ENCODE peak calls at places on chromosome 3, in seven cellular contexts. I is mucosa of descending colon, R is osteocyte, N is endothelial cell, D is HepG2, S is fibroblast of lung, G is sigmoid colon. U is an unnamed sample.

GRCh38 chr3:49238274-49239127 is 38.5 kb downstream of the C3orf62 start:
- DNase-seq in I (no peak), D (peak), G (peak), S (peak), R (no peak), N (no peak), U (peak)

GRCh38 chr3:141074529-141074928 is 23.4 kb downstream of the SPSB4 start:
- DNase-seq in R (no peak), D (no peak), N (no peak), I (no peak), G (peak), S (no peak), U (peak)

GRCh38 chr3:101879102-101879501 is 29.8 kb downstream of the NFKBIZ start:
- DNase-seq in G (no peak), R (no peak), I (no peak), D (no peak), S (no peak), N (no peak), U (no peak)

GRCh38 chr3:145094355-145094941 is 1066.5 kb downstream of the PLOD2 start:
- DNase-seq in I (no peak), S (peak), D (no peak), R (no peak), G (no peak), N (no peak), U (peak)

GRCh38 chr3:197428117-197428761 is 127.5 kb downstream of the BDH1 start:
- DNase-seq in R (no peak), N (no peak), I (peak), G (no peak), S (peak), D (peak), U (peak)

GRCh38 chr3:76768912-76769311 is 271.0 kb upstream of the ROBO2 start:
- DNase-seq in R (no peak), I (no peak), S (no peak), G (no peak), D (no peak), N (no peak), U (no peak)

GRCh38 chr3:107927361-107928083 is 163.3 kb downstream of the CD47 start:
- DNase-seq in N (peak), G (peak), D (peak), I (peak), S (peak), R (peak), U (peak)

GRCh38 chr3:180414157-180414556 is 187.8 kb upstream of the TTC14 start:
- DNase-seq in R (no peak), I (no peak), N (no peak), G (no peak), S (no peak), D (no peak), U (no peak)

GRCh38 chr3:45992820-45993219 is 2.8 kb downstream of the FYCO1 start:
- DNase-seq in R (no peak), N (no peak), D (no peak), I (no peak), S (no peak), G (no peak), U (no peak)

GRCh38 chr3:179701176-179701827 is 48.5 kb downstream of the USP13 start:
- DNase-seq in G (no peak), N (no peak), I (no peak), S (no peak), D (no peak), R (no peak), U (no peak)

GRCh38 chr3:111605016-111605415 is 9.9 kb upstream of the ZBED2 start:
- DNase-seq in G (no peak), I (no peak), N (no peak), R (no peak), D (no peak), S (peak), U (no peak)

GRCh38 chr3:32238816-32239637 is 547 bp downstream of the CMTM8 start:
- DNase-seq in D (no peak), S (peak), G (no peak), N (peak), I (peak), R (peak), U (peak)

GRCh38 chr3:183824761-183825379 is 507 bp downstream of the MAP6D1 start:
- DNase-seq in G (no peak), I (no peak), D (no peak), R (no peak), S (no peak), N (no peak), U (peak)

GRCh38 chr3:139202226-139202958 is 141.4 kb upstream of the MRPS22 start:
- DNase-seq in N (peak), I (peak), R (no peak), G (no peak), S (no peak), D (peak), U (peak)

GRCh38 chr3:59212128-59212764 is 162.4 kb upstream of the CFAP20DC start:
- DNase-seq in S (peak), R (no peak), I (no peak), N (peak), G (no peak), D (peak), U (peak)

GRCh38 chr3:138186803-138187295 is 252 bp upstream of the ARMC8 start:
- DNase-seq in S (no peak), G (peak), R (peak), I (peak), D (no peak), N (peak), U (peak)

GRCh38 chr3:184255291-184256039 is 5.9 kb downstream of the CAMK2N2 start:
- DNase-seq in I (no peak), S (no peak), R (no peak), D (no peak), N (no peak), G (no peak), U (no peak)

GRCh38 chr3:143119974-143120715 is 574 bp downstream of the CHST2 start:
- DNase-seq in S (peak), I (peak), D (no peak), R (peak), N (peak), G (no peak), U (peak)

GRCh38 chr3:14839236-14839635 is 20.5 kb downstream of the FGD5 start:
- DNase-seq in D (no peak), I (no peak), G (peak), R (no peak), N (no peak), S (no peak), U (no peak)

GRCh38 chr3:182740710-182741109 is 52.6 kb upstream of the ATP11B start:
- DNase-seq in D (no peak), I (no peak), R (no peak), N (no peak), G (no peak), S (no peak), U (no peak)

GRCh38 chr3:18366258-18366657 is 58.9 kb downstream of the SATB1 start:
- DNase-seq in I (no peak), R (no peak), G (no peak), N (no peak), S (no peak), D (no peak), U (no peak)

GRCh38 chr3:28080716-28081115 is 160.7 kb upstream of the CMC1 start:
- DNase-seq in N (no peak), S (no peak), R (no peak), D (no peak), G (no peak), I (no peak), U (no peak)

GRCh38 chr3:188126271-188126670 is 27.7 kb upstream of the LPP start:
- DNase-seq in S (no peak), D (no peak), I (no peak), N (no peak), G (no peak), R (no peak), U (no peak)

DNA sequence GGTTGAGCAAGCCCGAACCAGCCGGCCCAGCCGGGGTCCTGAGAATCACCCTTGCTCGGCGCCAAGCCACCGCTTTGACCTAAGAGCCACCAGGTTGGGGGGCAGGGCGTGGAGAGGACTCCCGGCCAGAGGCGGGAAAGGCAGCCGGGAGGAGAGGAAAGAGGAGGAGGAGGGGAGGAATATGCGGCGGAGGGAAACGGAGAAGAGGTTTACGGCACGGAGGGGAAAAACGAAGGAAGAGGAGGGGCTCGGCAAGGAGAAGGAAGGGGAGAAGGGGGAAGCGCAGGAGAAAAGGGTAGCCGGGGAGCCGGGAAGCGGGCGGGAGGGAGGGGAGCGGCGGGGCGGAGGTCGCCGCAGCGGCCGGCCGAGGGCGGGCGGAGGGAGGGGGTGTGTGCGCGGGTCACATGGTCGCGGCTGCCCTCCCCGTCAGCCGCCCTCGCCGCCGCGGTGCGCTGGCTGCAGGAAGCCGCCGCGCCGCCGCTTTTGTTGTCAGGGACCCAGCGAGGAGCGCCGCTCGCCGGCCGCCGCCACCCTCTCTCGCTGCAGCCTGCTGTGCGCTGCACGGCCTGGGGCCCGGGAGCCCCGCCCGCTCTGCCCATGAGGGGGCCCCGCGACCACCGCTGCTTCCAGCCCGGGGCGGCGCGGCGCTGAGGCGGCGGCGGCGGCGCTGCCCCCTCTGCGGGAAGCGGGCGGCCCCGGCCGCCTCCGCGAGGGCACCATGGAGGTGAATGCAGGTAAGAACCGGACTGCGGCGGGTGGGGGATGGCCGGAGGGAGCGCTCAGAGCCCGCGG is at the start of gene NR1D2:
- DNase-seq in R (peak), N (peak), S (peak), G (peak), D (peak), I (peak), U (peak)
- TF ChIP-seq CTCF in R (no peak), N (no peak), S (no peak), G (no peak), D (no peak), I (no peak), U (no peak)

GRCh38 chr3:5731100-5731499 is 543.6 kb downstream of the EDEM1 start:
- DNase-seq in D (no peak), G (no peak), S (no peak), N (no peak), I (no peak), R (no peak), U (no peak)
- TF ChIP-seq CTCF in D (no peak), G (no peak), S (no peak), N (no peak), I (peak), R (no peak), U (no peak)

DNA sequence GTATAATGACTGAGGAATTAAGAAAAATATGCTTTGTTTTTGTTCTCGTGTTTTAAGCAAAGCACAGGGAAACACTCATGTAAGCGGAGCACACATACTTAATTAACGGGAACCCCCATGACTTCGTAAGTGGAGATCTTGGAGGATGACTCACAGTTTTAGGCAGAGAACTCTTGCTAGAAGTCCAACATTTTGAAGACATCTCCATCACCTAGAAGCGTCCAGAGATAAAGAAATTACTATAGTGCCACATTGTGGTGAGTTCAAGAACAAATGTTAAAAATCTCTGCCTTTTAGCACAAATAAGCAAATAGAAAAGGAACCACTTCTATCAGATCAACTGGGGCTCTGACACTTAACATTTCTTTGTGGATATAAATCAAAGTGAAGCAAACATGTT is 194.1 kb upstream of the ARHGEF26 start:
- DNase-seq in R (no peak), D (no peak), G (no peak), I (no peak), N (no peak), S (peak), U (peak)
- TF ChIP-seq CTCF in R (peak), D (peak), G (no peak), I (no peak), N (no peak), S (no peak), U (peak)

GRCh38 chr3:37762698-37763097 is 99.0 kb upstream of the CTDSPL start:
- DNase-seq in R (no peak), D (no peak), N (no peak), G (no peak), I (no peak), S (no peak), U (peak)
- TF ChIP-seq CTCF in R (no peak), D (no peak), N (no peak), G (peak), I (no peak), S (no peak), U (no peak)